ENCODE peak calls at places on chromosome 1, in seven cellular contexts. One of them, this sample, is unnamed.

GRCh38 chr1:207309775-207310273 is 11.7 kb upstream of the CD55 start:
- DNase-seq in stomach: no peak
- DNase-seq in AG04450: peak; percentile 38
- DNase-seq in upper lobe of left lung: no peak
- DNase-seq in hepatocyte: peak; percentile 62
- DNase-seq in A673: peak; percentile 5
- DNase-seq in IMR-90: peak; percentile 70
- DNase-seq in this sample: no peak

GRCh38 chr1:77797991-77798390 is 18.5 kb downstream of the MIGA1 start:
- DNase-seq in stomach: no peak
- DNase-seq in AG04450: no peak
- DNase-seq in upper lobe of left lung: no peak
- DNase-seq in hepatocyte: no peak
- DNase-seq in A673: no peak
- DNase-seq in IMR-90: peak; percentile 52
- DNase-seq in this sample: no peak

GRCh38 chr1:180851995-180852887 is 60.5 kb upstream of the KIAA1614 start:
- DNase-seq in stomach: no peak
- DNase-seq in AG04450: no peak
- DNase-seq in upper lobe of left lung: no peak
- DNase-seq in hepatocyte: no peak
- DNase-seq in A673: no peak
- DNase-seq in IMR-90: no peak
- DNase-seq in this sample: no peak

GRCh38 chr1:45340816-45341215 is 576 bp upstream of the MUTYH start:
- DNase-seq in stomach: no peak
- DNase-seq in AG04450: no peak
- DNase-seq in upper lobe of left lung: no peak
- DNase-seq in hepatocyte: peak; percentile 25
- DNase-seq in A673: peak; percentile 43
- DNase-seq in IMR-90: no peak
- DNase-seq in this sample: no peak

GRCh38 chr1:236522937-236523703 is 662 bp upstream of the LGALS8 start:
- DNase-seq in stomach: peak; percentile 41
- DNase-seq in AG04450: no peak
- DNase-seq in upper lobe of left lung: peak; percentile 74
- DNase-seq in hepatocyte: peak; percentile 60
- DNase-seq in A673: no peak
- DNase-seq in IMR-90: no peak
- DNase-seq in this sample: no peak

GRCh38 chr1:42860339-42861013 is 14.1 kb downstream of the ZNF691 start:
- DNase-seq in stomach: no peak
- DNase-seq in AG04450: no peak
- DNase-seq in upper lobe of left lung: no peak
- DNase-seq in hepatocyte: no peak
- DNase-seq in A673: no peak
- DNase-seq in IMR-90: no peak
- DNase-seq in this sample: no peak

GRCh38 chr1:171566467-171566866 is 55.6 kb upstream of the MYOCOS start:
- DNase-seq in stomach: no peak
- DNase-seq in AG04450: no peak
- DNase-seq in upper lobe of left lung: no peak
- DNase-seq in hepatocyte: no peak
- DNase-seq in A673: peak; percentile 11
- DNase-seq in IMR-90: no peak
- DNase-seq in this sample: no peak

GRCh38 chr1:12544992-12545391 is 73.0 kb downstream of the DHRS3 start:
- DNase-seq in stomach: no peak
- DNase-seq in AG04450: no peak
- DNase-seq in upper lobe of left lung: no peak
- DNase-seq in hepatocyte: no peak
- DNase-seq in A673: no peak
- DNase-seq in IMR-90: no peak
- DNase-seq in this sample: no peak

GRCh38 chr1:48109390-48110009 is 112.3 kb upstream of the TRABD2B start:
- DNase-seq in stomach: no peak
- DNase-seq in AG04450: peak; percentile 18
- DNase-seq in upper lobe of left lung: no peak
- DNase-seq in hepatocyte: peak; percentile 78
- DNase-seq in A673: peak; percentile 42
- DNase-seq in IMR-90: peak; percentile 61
- DNase-seq in this sample: peak; percentile 3

GRCh38 chr1:22225858-22226584 is 83.1 kb upstream of the WNT4 start:
- DNase-seq in stomach: no peak
- DNase-seq in AG04450: no peak
- DNase-seq in upper lobe of left lung: peak; percentile 23
- DNase-seq in hepatocyte: no peak
- DNase-seq in A673: no peak
- DNase-seq in IMR-90: no peak
- DNase-seq in this sample: no peak

GRCh38 chr1:37890378-37891014 is 31.1 kb upstream of the MTF1 start:
- DNase-seq in stomach: no peak
- DNase-seq in AG04450: no peak
- DNase-seq in upper lobe of left lung: no peak
- DNase-seq in hepatocyte: peak; percentile 58
- DNase-seq in A673: peak; percentile 54
- DNase-seq in IMR-90: peak; percentile 43
- DNase-seq in this sample: no peak

GRCh38 chr1:21217812-21218596 is 41.3 kb upstream of the EIF4G3 start:
- DNase-seq in stomach: peak; percentile 31
- DNase-seq in AG04450: no peak
- DNase-seq in upper lobe of left lung: peak; percentile 71
- DNase-seq in hepatocyte: peak; percentile 46
- DNase-seq in A673: peak; percentile 53
- DNase-seq in IMR-90: peak; percentile 21
- DNase-seq in this sample: no peak

GRCh38 chr1:161082996-161083742 is 6.2 kb downstream of the NECTIN4 start:
- DNase-seq in stomach: peak; percentile 94
- DNase-seq in AG04450: peak; percentile 51
- DNase-seq in upper lobe of left lung: peak; percentile 88
- DNase-seq in hepatocyte: peak; percentile 94
- DNase-seq in A673: no peak
- DNase-seq in IMR-90: peak; percentile 92
- DNase-seq in this sample: peak; percentile 63

GRCh38 chr1:89918127-89918793 is 76.7 kb upstream of the ZNF326 start:
- DNase-seq in stomach: no peak
- DNase-seq in AG04450: no peak
- DNase-seq in upper lobe of left lung: no peak
- DNase-seq in hepatocyte: no peak
- DNase-seq in A673: no peak
- DNase-seq in IMR-90: peak; percentile 70
- DNase-seq in this sample: no peak

GRCh38 chr1:178612261-178612660 is 99.4 kb downstream of the TEX35 start:
- DNase-seq in stomach: no peak
- DNase-seq in AG04450: no peak
- DNase-seq in upper lobe of left lung: no peak
- DNase-seq in hepatocyte: no peak
- DNase-seq in A673: no peak
- DNase-seq in IMR-90: peak; percentile 83
- DNase-seq in this sample: peak; percentile 44

GRCh38 chr1:244791061-244791460 is 44.4 kb upstream of the COX20 start:
- DNase-seq in stomach: no peak
- DNase-seq in AG04450: no peak
- DNase-seq in upper lobe of left lung: no peak
- DNase-seq in hepatocyte: no peak
- DNase-seq in A673: no peak
- DNase-seq in IMR-90: no peak
- DNase-seq in this sample: no peak

GRCh38 chr1:234889643-234890042 is 239.0 kb downstream of the TOMM20 start:
- DNase-seq in stomach: no peak
- DNase-seq in AG04450: no peak
- DNase-seq in upper lobe of left lung: no peak
- DNase-seq in hepatocyte: no peak
- DNase-seq in A673: no peak
- DNase-seq in IMR-90: no peak
- DNase-seq in this sample: no peak

DNA sequence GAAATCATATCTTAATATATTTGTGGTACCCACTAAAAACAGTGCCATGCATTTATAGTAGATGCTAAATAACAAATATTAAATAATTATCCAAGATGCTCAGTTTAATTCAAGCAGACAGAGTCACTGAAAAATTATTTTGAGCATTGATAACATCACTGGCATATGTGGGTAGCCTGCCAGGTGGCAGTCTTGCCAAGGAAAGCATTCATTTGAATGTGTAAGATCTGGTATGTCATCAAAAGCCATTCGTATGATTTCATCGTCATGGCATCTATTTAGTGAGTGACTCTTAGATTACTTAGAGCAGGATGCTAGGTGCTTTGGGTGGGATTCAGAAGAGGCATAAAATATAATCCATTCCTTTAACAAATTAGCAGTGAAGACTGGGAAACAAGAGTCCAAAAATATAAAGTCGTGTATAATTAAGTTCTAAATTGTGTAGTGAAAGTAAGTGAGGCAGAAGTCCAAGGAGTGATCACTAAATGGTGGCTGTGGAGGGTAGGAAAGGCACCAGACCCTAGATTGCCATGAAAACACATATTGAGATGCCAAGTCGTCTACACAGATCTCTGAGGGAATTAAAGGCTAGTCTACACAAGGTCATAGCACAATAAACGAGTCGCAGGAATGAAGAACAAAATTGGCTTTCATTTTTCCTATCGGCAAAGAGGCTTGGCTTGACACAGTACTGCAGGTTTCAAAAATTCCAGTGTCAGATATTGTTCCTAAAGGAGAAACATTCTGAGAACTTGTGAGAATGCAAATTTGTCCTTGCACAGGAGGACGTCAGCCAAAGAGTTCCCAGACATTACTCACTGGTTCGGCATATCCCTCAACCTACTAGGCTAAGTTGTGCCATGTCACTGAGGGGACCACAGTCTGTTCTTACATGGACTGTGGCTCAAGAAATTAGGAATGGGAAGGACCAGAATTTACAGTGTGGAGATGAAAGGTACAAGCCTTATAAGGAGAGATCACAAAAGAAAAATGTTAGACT is 130.8 kb downstream of the LYPLAL1 start:
- DNase-seq in stomach: no peak
- DNase-seq in AG04450: no peak
- DNase-seq in upper lobe of left lung: no peak
- DNase-seq in hepatocyte: no peak
- DNase-seq in A673: peak; percentile 24
- DNase-seq in IMR-90: peak; percentile 67
- DNase-seq in this sample: no peak
- TF ChIP-seq CTCF in stomach: no peak
- TF ChIP-seq CTCF in AG04450: no peak
- TF ChIP-seq CTCF in upper lobe of left lung: no peak
- TF ChIP-seq CTCF in hepatocyte: no peak
- TF ChIP-seq CTCF in A673: no peak
- TF ChIP-seq CTCF in IMR-90: peak; percentile 18
- TF ChIP-seq CTCF in this sample: no peak

DNA sequence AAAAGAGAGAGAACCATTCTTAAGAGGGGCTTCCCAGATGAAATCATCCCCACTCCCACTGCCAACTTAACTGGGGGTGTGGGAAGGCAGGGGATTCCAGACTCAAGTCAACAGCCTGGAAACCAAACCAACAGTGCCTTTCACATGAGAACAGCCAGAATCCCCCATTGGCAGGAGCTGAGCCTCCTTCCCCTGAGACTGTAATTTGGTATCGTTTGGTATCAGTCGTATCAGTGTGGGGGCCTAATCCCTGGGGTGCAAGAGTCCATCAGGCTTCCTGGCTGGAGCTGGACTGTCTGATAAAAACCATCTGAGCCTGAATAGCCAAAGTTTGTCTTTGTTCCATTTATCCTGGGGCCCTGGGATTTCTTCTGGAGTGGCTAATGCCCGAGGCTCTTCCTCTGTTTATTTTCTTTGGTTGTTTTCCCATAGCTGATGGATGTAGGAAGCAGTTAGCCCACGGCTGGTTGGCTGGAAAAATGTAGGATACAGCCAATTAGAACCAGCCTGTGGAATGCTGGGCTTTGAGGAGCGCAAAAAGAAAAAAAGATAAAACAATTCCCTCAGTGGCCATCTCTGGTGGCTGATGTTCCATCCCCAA is 84.6 kb downstream of the LAMC2 start:
- DNase-seq in stomach: no peak
- DNase-seq in AG04450: peak; percentile 81
- DNase-seq in upper lobe of left lung: no peak
- DNase-seq in hepatocyte: no peak
- DNase-seq in A673: no peak
- DNase-seq in IMR-90: peak; percentile 96
- DNase-seq in this sample: peak; percentile 88
- H3K4me3 ChIP-seq in stomach: no peak overlapping the region
- H3K4me3 ChIP-seq in AG04450: no peak overlapping the region
- H3K4me3 ChIP-seq in upper lobe of left lung: no peak overlapping the region
- H3K4me3 ChIP-seq in hepatocyte: no peak overlapping the region
- H3K4me3 ChIP-seq in A673: no peak overlapping the region
- H3K4me3 ChIP-seq in IMR-90: no peak overlapping the region
- H3K4me3 ChIP-seq in this sample: no peak overlapping the region

GRCh38 chr1:165600793-165601192 is 30.2 kb upstream of the MGST3 start:
- DNase-seq in stomach: no peak
- DNase-seq in AG04450: no peak
- DNase-seq in upper lobe of left lung: no peak
- DNase-seq in hepatocyte: no peak
- DNase-seq in A673: no peak
- DNase-seq in IMR-90: no peak
- DNase-seq in this sample: no peak

GRCh38 chr1:165603810-165604209 is 27.2 kb upstream of the MGST3 start:
- DNase-seq in stomach: no peak
- DNase-seq in AG04450: no peak
- DNase-seq in upper lobe of left lung: no peak
- DNase-seq in hepatocyte: no peak
- DNase-seq in A673: no peak
- DNase-seq in IMR-90: no peak
- DNase-seq in this sample: no peak

GRCh38 chr1:165597883-165598675 is 33.0 kb upstream of the MGST3 start:
- DNase-seq in stomach: peak; percentile 97
- DNase-seq in AG04450: peak; percentile 94
- DNase-seq in upper lobe of left lung: peak; percentile 94
- DNase-seq in hepatocyte: peak; percentile 98
- DNase-seq in A673: peak; percentile 98
- DNase-seq in IMR-90: peak; percentile 98
- DNase-seq in this sample: peak; percentile 86

GRCh38 chr1:165595561-165595960 is 35.5 kb upstream of the MGST3 start:
- DNase-seq in stomach: no peak
- DNase-seq in AG04450: no peak
- DNase-seq in upper lobe of left lung: no peak
- DNase-seq in hepatocyte: no peak
- DNase-seq in A673: no peak
- DNase-seq in IMR-90: peak; percentile 16
- DNase-seq in this sample: peak; percentile 36

GRCh38 chr1:165598676-165599059 is 32.4 kb upstream of the MGST3 start:
- DNase-seq in stomach: no peak
- DNase-seq in AG04450: no peak
- DNase-seq in upper lobe of left lung: no peak
- DNase-seq in hepatocyte: peak; percentile 25
- DNase-seq in A673: no peak
- DNase-seq in IMR-90: no peak
- DNase-seq in this sample: no peak
- H3K27me3 ChIP-seq in stomach: no peaks in the 10 kb centered on the region
- H3K27me3 ChIP-seq in AG04450: peaks cover 13% of the 10 kb centered on the region
- H3K27me3 ChIP-seq in upper lobe of left lung: no peaks in the 10 kb centered on the region
- H3K27me3 ChIP-seq in hepatocyte: peaks cover 10% of the 10 kb centered on the region
- H3K27me3 ChIP-seq in A673: peaks cover 12% of the 10 kb centered on the region
- H3K27me3 ChIP-seq in IMR-90: peaks cover 4% of the 10 kb centered on the region
- H3K27me3 ChIP-seq in this sample: peaks cover 7% of the 10 kb centered on the region

DNA sequence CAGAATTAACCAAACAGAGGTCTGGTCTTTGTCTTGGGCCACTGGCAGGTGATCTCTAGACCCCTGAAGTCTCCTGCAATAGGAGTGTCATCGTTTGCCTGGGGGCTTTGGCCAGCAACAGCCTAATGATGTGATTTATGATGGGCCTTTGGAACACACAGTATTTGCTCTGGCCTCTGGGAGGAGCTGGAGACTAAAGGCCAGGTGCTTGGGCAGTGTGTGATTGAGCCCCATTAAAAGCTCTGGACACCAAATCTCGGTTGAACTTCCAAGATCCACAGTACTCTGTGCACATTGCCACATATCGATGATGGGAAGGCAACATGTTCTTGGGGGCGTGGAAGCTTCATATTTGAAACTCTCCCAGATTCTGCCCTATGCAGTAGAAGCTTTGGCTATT is 32.0 kb upstream of the TLR5 start:
- DNase-seq in stomach: no peak
- DNase-seq in AG04450: no peak
- DNase-seq in upper lobe of left lung: no peak
- DNase-seq in hepatocyte: peak; percentile 42
- DNase-seq in A673: no peak
- DNase-seq in IMR-90: peak; percentile 9
- DNase-seq in this sample: no peak
- TF ChIP-seq CTCF in stomach: no peak
- TF ChIP-seq CTCF in AG04450: peak; percentile 26
- TF ChIP-seq CTCF in upper lobe of left lung: no peak
- TF ChIP-seq CTCF in hepatocyte: peak; percentile 38
- TF ChIP-seq CTCF in A673: no peak
- TF ChIP-seq CTCF in IMR-90: peak; percentile 25
- TF ChIP-seq CTCF in this sample: peak; percentile 12